ENCODE peak calls at places on chromosomes 11 and 22, in ten cellular contexts. One of them, this sample, is unnamed.

GRCh38 chr11:74636633-74637184 is 44.3 kb downstream of the POLD3 start:
- DNase-seq in neural crest cell: no peak
- DNase-seq in cardiac fibroblast: peak
- DNase-seq in vagina: no peak
- DNase-seq in GM13977: no peak
- DNase-seq in body of pancreas: no peak
- DNase-seq in ovary: no peak
- DNase-seq in RWPE1: peak
- DNase-seq in A673: peak
- DNase-seq in cardiac muscle cell: peak
- DNase-seq in this sample: no peak

GRCh38 chr11:126669416-126669815 is 313.9 kb downstream of the ST3GAL4 start:
- DNase-seq in vagina: no peak
- DNase-seq in cardiac muscle cell: peak
- DNase-seq in A673: no peak
- DNase-seq in ovary: no peak
- DNase-seq in cardiac fibroblast: no peak
- DNase-seq in neural crest cell: no peak
- DNase-seq in body of pancreas: no peak
- DNase-seq in RWPE1: no peak
- DNase-seq in GM13977: no peak
- DNase-seq in this sample: no peak

GRCh38 chr11:26830757-26831156 is 108.9 kb upstream of the SLC5A12 start:
- DNase-seq in neural crest cell: no peak
- DNase-seq in ovary: no peak
- DNase-seq in cardiac muscle cell: no peak
- DNase-seq in cardiac fibroblast: peak
- DNase-seq in RWPE1: no peak
- DNase-seq in A673: no peak
- DNase-seq in GM13977: no peak
- DNase-seq in body of pancreas: no peak
- DNase-seq in vagina: no peak
- DNase-seq in this sample: no peak

GRCh38 chr22:21834869-21835268 is 32.6 kb downstream of the MAPK1 start:
- DNase-seq in ovary: no peak
- DNase-seq in A673: no peak
- DNase-seq in cardiac fibroblast: no peak
- DNase-seq in neural crest cell: no peak
- DNase-seq in body of pancreas: no peak
- DNase-seq in cardiac muscle cell: no peak
- DNase-seq in GM13977: no peak
- DNase-seq in RWPE1: no peak
- DNase-seq in vagina: no peak
- DNase-seq in this sample: no peak

GRCh38 chr11:115464269-115464668 is 39.9 kb downstream of the CADM1 start:
- DNase-seq in RWPE1: no peak
- DNase-seq in A673: no peak
- DNase-seq in cardiac muscle cell: no peak
- DNase-seq in GM13977: no peak
- DNase-seq in cardiac fibroblast: no peak
- DNase-seq in vagina: no peak
- DNase-seq in ovary: no peak
- DNase-seq in body of pancreas: no peak
- DNase-seq in neural crest cell: no peak
- DNase-seq in this sample: no peak

GRCh38 chr11:128931661-128932060 is 11.0 kb downstream of the TP53AIP1 start:
- DNase-seq in vagina: no peak
- DNase-seq in neural crest cell: no peak
- DNase-seq in RWPE1: peak
- DNase-seq in GM13977: no peak
- DNase-seq in cardiac muscle cell: no peak
- DNase-seq in ovary: no peak
- DNase-seq in cardiac fibroblast: no peak
- DNase-seq in body of pancreas: no peak
- DNase-seq in A673: no peak
- DNase-seq in this sample: no peak

GRCh38 chr11:117180020-117180419 is 1.5 kb downstream of the SIDT2 start:
- DNase-seq in cardiac muscle cell: peak
- DNase-seq in RWPE1: no peak
- DNase-seq in neural crest cell: no peak
- DNase-seq in cardiac fibroblast: peak
- DNase-seq in body of pancreas: no peak
- DNase-seq in A673: no peak
- DNase-seq in GM13977: peak
- DNase-seq in vagina: no peak
- DNase-seq in ovary: no peak
- DNase-seq in this sample: peak

GRCh38 chr11:72398058-72398758 is 36.1 kb downstream of the CLPB start:
- DNase-seq in A673: no peak
- DNase-seq in neural crest cell: no peak
- DNase-seq in GM13977: no peak
- DNase-seq in vagina: peak
- DNase-seq in body of pancreas: no peak
- DNase-seq in RWPE1: no peak
- DNase-seq in ovary: no peak
- DNase-seq in cardiac fibroblast: no peak
- DNase-seq in cardiac muscle cell: no peak
- DNase-seq in this sample: no peak

GRCh38 chr11:113906038-113906437 is 1.4 kb downstream of the HTR3B start:
- DNase-seq in cardiac fibroblast: peak
- DNase-seq in A673: peak
- DNase-seq in body of pancreas: peak
- DNase-seq in ovary: no peak
- DNase-seq in neural crest cell: no peak
- DNase-seq in vagina: no peak
- DNase-seq in RWPE1: no peak
- DNase-seq in GM13977: no peak
- DNase-seq in cardiac muscle cell: peak
- DNase-seq in this sample: no peak
- TF ChIP-seq CTCF in cardiac fibroblast: peak
- TF ChIP-seq CTCF in A673: peak
- TF ChIP-seq CTCF in body of pancreas: peak
- TF ChIP-seq CTCF in ovary: no peak
- TF ChIP-seq CTCF in neural crest cell: peak
- TF ChIP-seq CTCF in vagina: no peak
- TF ChIP-seq CTCF in RWPE1: peak
- TF ChIP-seq CTCF in GM13977: no peak
- TF ChIP-seq CTCF in cardiac muscle cell: peak
- TF ChIP-seq CTCF in this sample: no peak

GRCh38 chr22:19495562-19496323 is 16.0 kb downstream of the CDC45 start:
- DNase-seq in GM13977: no peak
- DNase-seq in vagina: no peak
- DNase-seq in neural crest cell: no peak
- DNase-seq in cardiac fibroblast: peak
- DNase-seq in A673: no peak
- DNase-seq in RWPE1: no peak
- DNase-seq in ovary: no peak
- DNase-seq in cardiac muscle cell: peak
- DNase-seq in body of pancreas: no peak
- DNase-seq in this sample: no peak

GRCh38 chr22:19496324-19496630 is 16.6 kb downstream of the CDC45 start:
- DNase-seq in vagina: no peak
- DNase-seq in A673: no peak
- DNase-seq in neural crest cell: no peak
- DNase-seq in cardiac muscle cell: no peak
- DNase-seq in GM13977: no peak
- DNase-seq in ovary: no peak
- DNase-seq in cardiac fibroblast: no peak
- DNase-seq in RWPE1: no peak
- DNase-seq in body of pancreas: no peak
- DNase-seq in this sample: no peak

GRCh38 chr22:19498154-19498865 is 18.6 kb downstream of the CDC45 start:
- DNase-seq in ovary: no peak
- DNase-seq in RWPE1: no peak
- DNase-seq in GM13977: no peak
- DNase-seq in vagina: peak
- DNase-seq in body of pancreas: no peak
- DNase-seq in A673: no peak
- DNase-seq in cardiac fibroblast: no peak
- DNase-seq in cardiac muscle cell: no peak
- DNase-seq in neural crest cell: no peak
- DNase-seq in this sample: no peak

GRCh38 chr22:19498866-19499190 is 19.1 kb downstream of the CDC45 start:
- DNase-seq in vagina: peak
- DNase-seq in A673: no peak
- DNase-seq in RWPE1: no peak
- DNase-seq in ovary: no peak
- DNase-seq in cardiac fibroblast: no peak
- DNase-seq in neural crest cell: no peak
- DNase-seq in GM13977: no peak
- DNase-seq in body of pancreas: no peak
- DNase-seq in cardiac muscle cell: no peak
- DNase-seq in this sample: no peak

DNA sequence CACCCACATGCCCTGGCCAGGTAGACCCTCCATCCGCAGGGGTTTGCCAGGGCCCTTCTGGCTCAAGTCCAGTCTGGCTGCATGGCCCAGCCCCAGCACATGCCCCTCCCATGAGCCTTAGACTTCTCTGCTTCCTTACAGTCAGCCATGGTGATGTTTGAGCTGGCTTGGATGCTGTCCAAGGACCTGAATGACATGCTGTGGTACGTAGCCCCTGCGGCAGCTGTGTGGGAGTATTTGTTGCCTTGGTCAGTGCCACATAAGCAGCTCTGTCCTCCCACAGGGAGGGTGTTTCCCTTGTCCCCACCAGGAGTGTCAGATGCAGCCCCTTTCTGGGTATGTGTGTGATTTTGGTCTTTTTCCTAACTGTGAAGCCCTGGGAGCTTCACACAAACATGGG is 17.5 kb downstream of the CDC45 start:
- DNase-seq in A673: no peak
- DNase-seq in vagina: no peak
- DNase-seq in GM13977: no peak
- DNase-seq in neural crest cell: no peak
- DNase-seq in cardiac muscle cell: peak
- DNase-seq in ovary: no peak
- DNase-seq in RWPE1: no peak
- DNase-seq in cardiac fibroblast: peak
- DNase-seq in body of pancreas: peak
- DNase-seq in this sample: no peak
- TF ChIP-seq CTCF in A673: no peak
- TF ChIP-seq CTCF in vagina: no peak
- TF ChIP-seq CTCF in GM13977: no peak
- TF ChIP-seq CTCF in neural crest cell: no peak
- TF ChIP-seq CTCF in cardiac muscle cell: no peak
- TF ChIP-seq CTCF in ovary: no peak
- TF ChIP-seq CTCF in RWPE1: no peak
- TF ChIP-seq CTCF in cardiac fibroblast: no peak
- TF ChIP-seq CTCF in body of pancreas: no peak
- TF ChIP-seq CTCF in this sample: no peak

GRCh38 chr11:100578966-100579365 is 108.1 kb upstream of the ARHGAP42 start:
- DNase-seq in RWPE1: no peak
- DNase-seq in body of pancreas: no peak
- DNase-seq in GM13977: no peak
- DNase-seq in A673: no peak
- DNase-seq in vagina: no peak
- DNase-seq in ovary: no peak
- DNase-seq in cardiac muscle cell: peak
- DNase-seq in neural crest cell: no peak
- DNase-seq in cardiac fibroblast: no peak
- DNase-seq in this sample: no peak

GRCh38 chr11:100573911-100574513 is 113.1 kb upstream of the ARHGAP42 start:
- DNase-seq in body of pancreas: no peak
- DNase-seq in neural crest cell: no peak
- DNase-seq in cardiac muscle cell: no peak
- DNase-seq in A673: peak
- DNase-seq in cardiac fibroblast: no peak
- DNase-seq in vagina: no peak
- DNase-seq in RWPE1: no peak
- DNase-seq in GM13977: no peak
- DNase-seq in ovary: no peak
- DNase-seq in this sample: no peak

GRCh38 chr11:100576044-100577021 is 110.8 kb upstream of the ARHGAP42 start:
- DNase-seq in RWPE1: peak
- DNase-seq in vagina: no peak
- DNase-seq in ovary: no peak
- DNase-seq in neural crest cell: peak
- DNase-seq in cardiac fibroblast: peak
- DNase-seq in GM13977: peak
- DNase-seq in body of pancreas: no peak
- DNase-seq in cardiac muscle cell: peak
- DNase-seq in A673: peak
- DNase-seq in this sample: peak

DNA sequence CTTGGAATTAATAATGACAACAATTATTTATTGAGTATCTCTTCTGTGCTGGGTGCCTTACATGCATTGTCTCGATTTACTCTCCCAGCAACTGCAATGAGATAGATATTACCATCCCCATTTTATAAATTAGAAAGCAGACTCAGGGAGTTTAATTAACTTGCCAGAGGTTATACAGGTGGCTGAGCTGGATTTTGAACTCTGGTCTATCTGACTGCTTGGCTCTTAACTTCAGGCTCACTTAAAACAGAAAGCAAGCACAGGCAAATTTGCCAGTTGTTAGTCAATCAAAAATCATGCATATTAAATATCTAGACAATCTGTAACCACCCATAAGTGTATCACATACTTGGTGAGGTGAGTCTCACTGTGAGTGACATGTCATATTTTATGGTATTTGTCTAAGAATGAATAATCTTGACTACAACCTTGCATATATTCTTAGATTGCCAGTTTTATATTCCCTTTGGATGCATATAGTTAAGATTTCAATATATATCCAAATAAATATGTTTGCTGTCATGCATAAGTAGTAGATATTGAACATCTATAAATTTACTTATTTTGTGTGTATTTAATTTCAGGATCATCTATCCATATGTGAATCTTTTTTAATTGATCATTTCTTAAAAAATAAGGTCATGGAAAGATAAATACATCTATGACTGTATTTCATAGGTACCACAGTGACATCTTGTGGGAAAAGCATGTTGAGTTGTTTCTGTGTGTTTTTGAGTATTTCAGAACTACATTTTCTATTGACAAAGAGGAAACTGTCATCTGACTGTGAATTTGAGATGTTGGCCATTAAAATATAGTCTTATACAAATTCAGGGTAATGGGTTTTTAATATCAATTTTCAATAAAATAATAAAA is 112.0 kb upstream of the ARHGAP42 start:
- DNase-seq in A673: peak
- DNase-seq in neural crest cell: no peak
- DNase-seq in RWPE1: no peak
- DNase-seq in ovary: no peak
- DNase-seq in vagina: no peak
- DNase-seq in body of pancreas: no peak
- DNase-seq in cardiac fibroblast: peak
- DNase-seq in GM13977: no peak
- DNase-seq in cardiac muscle cell: peak
- DNase-seq in this sample: no peak
- TF ChIP-seq CTCF in A673: peak
- TF ChIP-seq CTCF in neural crest cell: peak
- TF ChIP-seq CTCF in RWPE1: peak
- TF ChIP-seq CTCF in ovary: no peak
- TF ChIP-seq CTCF in vagina: peak
- TF ChIP-seq CTCF in body of pancreas: no peak
- TF ChIP-seq CTCF in cardiac fibroblast: peak
- TF ChIP-seq CTCF in GM13977: no peak
- TF ChIP-seq CTCF in cardiac muscle cell: peak
- TF ChIP-seq CTCF in this sample: no peak

DNA sequence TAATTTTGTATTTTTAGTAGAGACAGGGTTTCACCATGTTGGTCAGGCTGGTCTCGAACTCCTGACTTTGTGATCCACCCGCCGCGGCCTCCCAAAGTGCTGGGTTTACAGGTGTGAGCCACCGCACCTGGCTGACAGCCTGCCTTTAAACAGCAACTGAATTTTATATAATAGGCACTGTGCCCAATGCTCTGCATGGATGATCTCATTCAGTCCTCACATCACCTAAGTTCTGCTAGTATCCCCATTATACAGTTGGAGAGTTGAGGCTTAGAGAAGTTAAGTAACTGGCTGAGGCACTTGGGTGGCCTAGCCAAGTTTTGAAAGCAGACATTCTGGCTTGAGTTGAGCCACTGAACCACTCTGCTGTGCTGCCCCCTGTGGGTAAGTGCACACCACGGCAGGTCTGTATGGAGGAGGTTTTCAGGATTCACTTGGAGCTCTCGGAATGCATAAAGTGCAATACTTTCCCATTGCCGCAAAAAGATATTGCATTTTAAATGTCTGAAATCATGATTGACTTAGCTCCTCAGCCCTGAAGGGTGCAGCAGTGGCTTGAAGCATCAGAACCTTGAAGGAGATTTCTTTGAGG is 112.4 kb downstream of the LDLRAD3 start:
- DNase-seq in neural crest cell: peak
- DNase-seq in cardiac muscle cell: peak
- DNase-seq in ovary: peak
- DNase-seq in A673: peak
- DNase-seq in RWPE1: no peak
- DNase-seq in cardiac fibroblast: peak
- DNase-seq in vagina: no peak
- DNase-seq in GM13977: peak
- DNase-seq in body of pancreas: peak
- DNase-seq in this sample: peak
- TF ChIP-seq CTCF in neural crest cell: peak
- TF ChIP-seq CTCF in cardiac muscle cell: peak
- TF ChIP-seq CTCF in ovary: no peak
- TF ChIP-seq CTCF in A673: peak
- TF ChIP-seq CTCF in RWPE1: no peak
- TF ChIP-seq CTCF in cardiac fibroblast: peak
- TF ChIP-seq CTCF in vagina: no peak
- TF ChIP-seq CTCF in GM13977: peak
- TF ChIP-seq CTCF in body of pancreas: peak
- TF ChIP-seq CTCF in this sample: peak